ENCODE peak calls at places on chromosomes 11 and 22, in seven cellular contexts. D is fibroblast of villous mesenchyme; G is lower leg skin; H is cardiac muscle cell; L is pancreas; X is CD8-positive, alpha-beta T cell; T is thoracic aorta. A is an unnamed sample.

GRCh38 chr11:118290923-118291322 is 13.6 kb upstream of the CD3E start:
- DNase-seq in D (no peak), L (peak), H (peak), X (peak), T (no peak), G (peak), A (no peak)

GRCh38 chr22:32341122-32341740 is 16.4 kb upstream of the RFPL3 start:
- DNase-seq in H (no peak), L (no peak), X (no peak), G (no peak), D (no peak), T (no peak), A (no peak)

GRCh38 chr11:73087730-73088129 is 54.4 kb downstream of the FCHSD2 start:
- DNase-seq in D (peak), G (no peak), X (no peak), T (no peak), L (no peak), H (no peak), A (no peak)

GRCh38 chr11:19988598-19988997 is 171.7 kb downstream of the DBX1 start:
- DNase-seq in T (peak), H (no peak), D (peak), L (no peak), X (no peak), G (peak), A (no peak)

GRCh38 chr11:1122356-1123002 is 35.3 kb upstream of the MUC5AC start:
- DNase-seq in L (no peak), H (no peak), D (no peak), T (no peak), G (no peak), X (no peak), A (no peak)

GRCh38 chr11:1117970-1118369 is 39.8 kb upstream of the MUC5AC start:
- DNase-seq in G (no peak), T (no peak), H (no peak), X (peak), L (no peak), D (no peak), A (no peak)

GRCh38 chr11:67345949-67346819 is 7.2 kb downstream of the POLD4 start:
- DNase-seq in L (peak), D (peak), H (peak), X (no peak), T (no peak), G (no peak), A (no peak)

GRCh38 chr11:134850566-134850965 is 438.5 kb upstream of the B3GAT1 start:
- DNase-seq in D (no peak), X (no peak), T (no peak), L (no peak), H (no peak), G (no peak), A (no peak)

GRCh38 chr11:8259316-8259995 is 4.2 kb downstream of the LMO1 start:
- DNase-seq in L (no peak), D (no peak), G (no peak), H (no peak), X (no peak), T (no peak), A (no peak)

GRCh38 chr11:74989269-74989655 is 529 bp downstream of the NEU3 start:
- DNase-seq in L (no peak), T (no peak), G (no peak), X (no peak), D (no peak), H (peak), A (no peak)

GRCh38 chr22:40967120-40967760 is 16.1 kb downstream of the RBX1 start:
- DNase-seq in D (no peak), G (no peak), T (no peak), L (no peak), H (no peak), X (no peak), A (no peak)

GRCh38 chr11:82547163-82547560 is 186.5 kb downstream of the FAM181B start:
- DNase-seq in G (no peak), L (no peak), D (no peak), H (no peak), T (no peak), X (no peak), A (no peak)

GRCh38 chr22:36184433-36185035 is 17.1 kb downstream of the APOL4 start:
- DNase-seq in X (no peak), G (no peak), L (no peak), H (no peak), D (no peak), T (no peak), A (no peak)

GRCh38 chr11:76628408-76628947 is 42.1 kb downstream of the LRRC32 start:
- DNase-seq in X (peak), H (no peak), T (no peak), L (no peak), D (no peak), G (no peak), A (peak)

GRCh38 chr22:48744283-48744641 is 1083.4 kb downstream of the BRD1 start:
- DNase-seq in X (peak), G (no peak), T (no peak), H (no peak), L (peak), D (no peak), A (no peak)

GRCh38 chr11:120180571-120181445 is 30.0 kb upstream of the OAF start:
- DNase-seq in T (no peak), H (no peak), D (peak), L (peak), G (peak), X (peak), A (no peak)

GRCh38 chr11:78795862-78796261 is 221.2 kb upstream of the NARS2 start:
- DNase-seq in H (no peak), T (no peak), D (no peak), L (no peak), G (no peak), X (no peak), A (no peak)

GRCh38 chr11:117610045-117610444 is 187.0 kb downstream of the DSCAML1 start:
- DNase-seq in G (no peak), X (no peak), T (no peak), D (no peak), H (no peak), L (no peak), A (peak)

GRCh38 chr11:6481924-6482275 is 599 bp downstream of the TIMM10B start:
- DNase-seq in X (no peak), L (no peak), H (no peak), D (peak), G (no peak), T (no peak), A (no peak)

GRCh38 chr11:6622261-6623171 is 3.3 kb upstream of the TPP1 start:
- DNase-seq in T (no peak), X (no peak), L (no peak), H (no peak), D (no peak), G (no peak), A (no peak)

GRCh38 chr11:65382804-65383368 is 440 bp upstream of the SLC25A45 start:
- DNase-seq in T (no peak), X (no peak), L (peak), H (peak), D (no peak), G (no peak), A (no peak)

GRCh38 chr22:36196254-36197064 is 5.2 kb downstream of the APOL4 start:
- DNase-seq in T (no peak), X (no peak), L (no peak), D (no peak), H (no peak), G (no peak), A (no peak)

GRCh38 chr22:35134637-35135036 is 68.7 kb downstream of the ISX start:
- DNase-seq in L (no peak), G (no peak), H (peak), X (no peak), T (no peak), D (no peak), A (no peak)

GRCh38 chr11:121716060-121716459 is 263.3 kb upstream of the SORL1-AS1 start:
- DNase-seq in L (no peak), D (peak), T (no peak), X (no peak), H (no peak), G (no peak), A (no peak)

GRCh38 chr11:719214-720016 is 13.4 kb downstream of the EPS8L2 start:
- DNase-seq in T (no peak), L (no peak), H (no peak), G (no peak), D (no peak), X (no peak), A (no peak)

GRCh38 chr11:94796863-94797262 is 28.7 kb downstream of the AMOTL1 start:
- DNase-seq in G (no peak), T (no peak), X (no peak), H (no peak), L (no peak), D (no peak), A (no peak)

GRCh38 chr22:37563153-37564081 is 3.1 kb downstream of the CDC42EP1 start:
- DNase-seq in X (no peak), D (peak), T (peak), G (peak), L (peak), H (no peak), A (no peak)
- H3K4me3 ChIP-seq in X (no peak), D (peak), T (peak), G (no peak), L (no peak), H (no peak), A (no peak)

GRCh38 chr11:64059339-64060176 is 23.8 kb downstream of the FLRT1 start:
- DNase-seq in L (no peak), H (no peak), X (no peak), G (no peak), D (no peak), T (no peak), A (no peak)

GRCh38 chr11:64062185-64063039 is 26.7 kb downstream of the FLRT1 start:
- DNase-seq in G (no peak), L (no peak), H (no peak), X (no peak), T (no peak), D (no peak), A (no peak)

GRCh38 chr11:64060263-64060860 is 24.6 kb downstream of the FLRT1 start:
- DNase-seq in D (no peak), H (no peak), X (no peak), L (no peak), G (no peak), T (no peak), A (no peak)

GRCh38 chr11:64058494-64058893 is 22.8 kb downstream of the FLRT1 start:
- DNase-seq in H (no peak), D (no peak), T (no peak), G (no peak), X (no peak), L (no peak), A (no peak)

GRCh38 chr11:64060861-64061444 is 25.2 kb downstream of the FLRT1 start:
- DNase-seq in D (peak), G (no peak), H (peak), X (peak), L (no peak), T (no peak), A (peak)
- H3K4me3 ChIP-seq in D (peak), G (no peak), H (peak), X (peak), L (no peak), T (peak), A (peak)

GRCh38 chr11:44825058-44825795 is 98.5 kb downstream of the TSPAN18 start:
- DNase-seq in D (no peak), H (no peak), G (no peak), X (no peak), L (no peak), T (no peak), A (no peak)
- H3K4me3 ChIP-seq in D (no peak), H (no peak), G (no peak), X (no peak), L (no peak), T (no peak), A (no peak)

GRCh38 chr22:44458044-44459020 is 39.7 kb downstream of the RTL6 start:
- DNase-seq in G (no peak), X (no peak), T (no peak), L (no peak), D (no peak), H (no peak), A (no peak)
- H3K4me3 ChIP-seq in G (no peak), X (no peak), T (no peak), L (no peak), D (no peak), H (no peak), A (no peak)